ENCODE peak calls at places on chromosome 2, in four cellular contexts. One of them, this sample, is unnamed.

GRCh38 chr2:202771741-202772470 is 99.7 kb downstream of the ICA1L start:
- DNase-seq in K562: no peak
- DNase-seq in H1: no peak
- DNase-seq in HepG2: no peak
- DNase-seq in this sample: no peak

GRCh38 chr2:53820038-53820437 is 33.2 kb downstream of the ERLEC1 start:
- DNase-seq in K562: no peak
- DNase-seq in H1: no peak
- DNase-seq in HepG2: no peak
- DNase-seq in this sample: no peak

GRCh38 chr2:184596819-184597411 is 1.4 kb upstream of the ZNF804A start:
- DNase-seq in K562: no peak
- DNase-seq in H1: no peak
- DNase-seq in HepG2: peak
- DNase-seq in this sample: peak

GRCh38 chr2:46847185-46847710 is 68.4 kb downstream of the MCFD2 start:
- DNase-seq in K562: no peak
- DNase-seq in H1: no peak
- DNase-seq in HepG2: peak
- DNase-seq in this sample: no peak

GRCh38 chr2:135052997-135053474 is 944 bp downstream of the RAB3GAP1 start:
- DNase-seq in K562: no peak
- DNase-seq in H1: no peak
- DNase-seq in HepG2: no peak
- DNase-seq in this sample: no peak

GRCh38 chr2:168490015-168490874 is 34.2 kb downstream of the CERS6 start:
- DNase-seq in K562: no peak
- DNase-seq in H1: no peak
- DNase-seq in HepG2: peak
- DNase-seq in this sample: no peak

GRCh38 chr2:11578986-11579774 is 45.3 kb downstream of the GREB1 start:
- DNase-seq in K562: no peak
- DNase-seq in H1: no peak
- DNase-seq in HepG2: no peak
- DNase-seq in this sample: no peak

GRCh38 chr2:26477126-26477910 is 606 bp downstream of the OTOF start:
- DNase-seq in K562: peak
- DNase-seq in H1: no peak
- DNase-seq in HepG2: no peak
- DNase-seq in this sample: no peak

GRCh38 chr2:239169311-239170048 is 231.3 kb downstream of the HDAC4 start:
- DNase-seq in K562: no peak
- DNase-seq in H1: no peak
- DNase-seq in HepG2: no peak
- DNase-seq in this sample: no peak

GRCh38 chr2:124586835-124587234 is 561.7 kb downstream of the CNTNAP5 start:
- DNase-seq in K562: no peak
- DNase-seq in H1: no peak
- DNase-seq in HepG2: no peak
- DNase-seq in this sample: no peak

GRCh38 chr2:224492531-224492930 is 90.6 kb upstream of the FAM124B start:
- DNase-seq in K562: no peak
- DNase-seq in H1: no peak
- DNase-seq in HepG2: no peak
- DNase-seq in this sample: no peak

GRCh38 chr2:30482025-30482424 is 35.0 kb downstream of the LCLAT1 start:
- DNase-seq in K562: no peak
- DNase-seq in H1: no peak
- DNase-seq in HepG2: no peak
- DNase-seq in this sample: no peak

GRCh38 chr2:7539760-7540159 is 622.5 kb downstream of the RNF144A start:
- DNase-seq in K562: no peak
- DNase-seq in H1: no peak
- DNase-seq in HepG2: no peak
- DNase-seq in this sample: no peak

GRCh38 chr2:172204309-172204708 is 101.6 kb upstream of the DLX2 start:
- DNase-seq in K562: no peak
- DNase-seq in H1: no peak
- DNase-seq in HepG2: no peak
- DNase-seq in this sample: no peak

DNA sequence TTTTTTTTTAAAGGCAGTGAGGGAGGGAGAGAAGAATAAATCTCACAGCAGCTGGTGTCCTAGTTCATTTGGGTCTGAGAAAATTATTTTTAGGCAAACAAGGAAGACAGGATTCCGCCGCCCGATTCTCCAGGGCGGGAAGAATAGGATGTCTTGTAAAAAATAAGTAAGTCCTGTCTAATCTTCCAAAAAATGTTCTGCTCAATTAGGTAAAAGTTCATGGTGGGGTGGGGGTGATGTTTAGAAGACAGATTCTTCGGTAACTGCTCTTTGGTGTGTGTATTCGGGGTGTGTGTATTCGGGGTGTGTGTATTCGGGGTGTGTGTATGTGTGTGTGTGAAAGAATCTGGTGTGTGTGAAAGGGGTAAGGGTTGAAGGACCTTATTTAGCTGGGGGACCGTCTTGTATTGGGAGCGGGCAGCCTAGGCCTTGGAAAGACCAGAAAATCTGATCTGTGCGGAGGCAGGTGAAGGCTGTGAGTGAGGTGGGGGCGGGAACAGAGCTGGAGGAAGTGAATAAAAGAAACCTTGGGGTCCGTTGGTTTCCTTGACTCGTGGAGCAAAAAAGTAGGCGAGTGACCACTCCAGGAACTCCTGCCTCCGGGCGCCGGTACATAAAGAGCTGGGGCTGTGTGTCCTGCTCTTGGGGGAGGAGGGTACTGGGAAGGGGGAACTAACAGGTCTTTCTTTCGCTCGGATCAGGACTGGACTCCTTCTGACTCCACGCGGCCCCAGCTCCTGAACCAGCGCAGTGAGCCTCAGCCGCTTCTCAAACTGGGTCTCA is 4.4 kb upstream of the PAX3 start:
- DNase-seq in K562: no peak
- DNase-seq in H1: peak
- DNase-seq in HepG2: no peak
- DNase-seq in this sample: no peak
- TF ChIP-seq EZH2 in K562: no peak
- TF ChIP-seq EZH2 in H1: peak
- TF ChIP-seq EZH2 in HepG2: peak
- TF ChIP-seq EZH2 in this sample: no peak

GRCh38 chr2:190179754-190180312 is 117.3 kb upstream of the MSTN start:
- DNase-seq in K562: no peak
- DNase-seq in H1: no peak
- DNase-seq in HepG2: no peak
- DNase-seq in this sample: no peak

GRCh38 chr2:190181066-190181681 is 118.6 kb upstream of the MSTN start:
- DNase-seq in K562: no peak
- DNase-seq in H1: no peak
- DNase-seq in HepG2: no peak
- DNase-seq in this sample: no peak

GRCh38 chr2:190180313-190181065 is 118.0 kb upstream of the MSTN start:
- DNase-seq in K562: peak
- DNase-seq in H1: peak
- DNase-seq in HepG2: peak
- DNase-seq in this sample: peak

GRCh38 chr2:190183535-190183934 is 121.0 kb upstream of the MSTN start:
- DNase-seq in K562: no peak
- DNase-seq in H1: no peak
- DNase-seq in HepG2: no peak
- DNase-seq in this sample: no peak

DNA sequence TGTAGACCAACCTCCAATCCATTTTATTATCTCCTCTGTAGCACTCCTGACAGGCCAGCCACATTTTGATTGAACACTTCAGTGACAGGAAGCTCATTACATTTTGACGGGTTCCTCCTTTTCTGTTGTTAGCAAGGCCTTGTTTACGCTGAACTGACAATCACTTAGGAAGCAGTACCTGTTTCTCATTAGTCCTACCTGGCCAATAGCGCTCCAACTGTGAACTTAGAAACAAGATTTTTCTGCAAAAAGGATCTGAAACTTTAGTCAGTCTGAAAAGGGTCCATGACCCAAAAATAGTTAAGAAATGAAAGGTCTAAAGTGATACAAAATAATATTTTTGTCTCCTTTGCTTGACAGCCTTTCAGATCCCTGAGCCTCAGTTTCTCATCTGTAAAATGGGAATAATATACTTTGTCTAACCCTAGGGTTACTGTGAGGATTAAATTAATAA is 119.6 kb upstream of the MSTN start:
- DNase-seq in K562: no peak
- DNase-seq in H1: no peak
- DNase-seq in HepG2: no peak
- DNase-seq in this sample: no peak
- TF ChIP-seq FOSL1 in K562: no peak
- TF ChIP-seq FOSL1 in H1: no peak
- TF ChIP-seq FOSL1 in HepG2: no peak
- TF ChIP-seq FOSL1 in this sample: no peak

GRCh38 chr2:127014224-127014623 is 92.7 kb downstream of the BIN1 start:
- DNase-seq in K562: no peak
- DNase-seq in H1: no peak
- DNase-seq in HepG2: no peak
- DNase-seq in this sample: no peak

GRCh38 chr2:127016329-127016728 is 90.6 kb downstream of the BIN1 start:
- DNase-seq in K562: no peak
- DNase-seq in H1: no peak
- DNase-seq in HepG2: no peak
- DNase-seq in this sample: no peak

GRCh38 chr2:127012868-127013267 is 94.1 kb downstream of the BIN1 start:
- DNase-seq in K562: no peak
- DNase-seq in H1: no peak
- DNase-seq in HepG2: no peak
- DNase-seq in this sample: no peak

GRCh38 chr2:127015106-127015910 is 91.6 kb downstream of the BIN1 start:
- DNase-seq in K562: no peak
- DNase-seq in H1: no peak
- DNase-seq in HepG2: no peak
- DNase-seq in this sample: no peak

GRCh38 chr2:127014630-127015029 is 92.3 kb downstream of the BIN1 start:
- DNase-seq in K562: no peak
- DNase-seq in H1: no peak
- DNase-seq in HepG2: no peak
- DNase-seq in this sample: no peak
- TF ChIP-seq EZH2 in K562: no peak
- TF ChIP-seq EZH2 in H1: no peak
- TF ChIP-seq EZH2 in HepG2: no peak
- TF ChIP-seq EZH2 in this sample: no peak

GRCh38 chr2:12827721-12828120 is 111.0 kb downstream of the TRIB2 start:
- DNase-seq in K562: no peak
- DNase-seq in H1: no peak
- DNase-seq in HepG2: no peak
- DNase-seq in this sample: no peak
- TF ChIP-seq FOSL1 in K562: no peak
- TF ChIP-seq FOSL1 in H1: no peak
- TF ChIP-seq FOSL1 in HepG2: no peak
- TF ChIP-seq FOSL1 in this sample: no peak

DNA sequence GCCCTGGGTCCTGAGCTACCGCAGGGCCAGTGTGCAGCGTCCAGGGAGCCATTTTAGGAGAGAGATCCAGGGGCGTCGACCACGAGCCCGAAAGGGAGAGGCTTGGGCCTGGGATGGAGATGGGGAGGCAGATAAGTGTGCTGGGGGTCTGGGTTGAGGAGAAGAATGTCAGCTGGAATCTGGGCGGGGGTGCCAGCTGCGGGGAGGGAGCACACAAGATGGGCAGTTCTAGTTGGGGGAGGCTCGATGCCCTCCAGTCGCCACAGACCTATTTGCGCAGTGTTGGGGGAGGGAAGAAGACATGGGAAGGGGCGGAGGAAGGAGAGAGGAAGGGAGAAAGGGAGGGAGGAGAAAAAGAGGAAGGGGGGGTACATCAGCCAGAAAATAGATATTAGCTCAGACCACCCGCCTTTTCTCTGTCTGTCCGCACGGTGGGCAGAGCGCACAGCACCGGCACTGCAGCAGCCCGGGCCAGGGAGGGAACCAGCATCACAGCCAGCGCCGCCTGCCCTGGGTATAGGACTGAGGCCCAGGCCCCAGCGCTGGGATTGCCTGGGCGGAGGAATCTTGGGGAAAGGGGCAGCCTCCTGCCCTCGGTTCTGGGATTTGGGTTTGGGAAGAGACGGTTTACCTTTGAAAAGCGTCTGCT is 1.9 kb upstream of the HOXD11 start:
- DNase-seq in K562: no peak
- DNase-seq in H1: peak
- DNase-seq in HepG2: no peak
- DNase-seq in this sample: no peak
- TF ChIP-seq EZH2 in K562: no peak
- TF ChIP-seq EZH2 in H1: peak
- TF ChIP-seq EZH2 in HepG2: no peak
- TF ChIP-seq EZH2 in this sample: no peak

DNA sequence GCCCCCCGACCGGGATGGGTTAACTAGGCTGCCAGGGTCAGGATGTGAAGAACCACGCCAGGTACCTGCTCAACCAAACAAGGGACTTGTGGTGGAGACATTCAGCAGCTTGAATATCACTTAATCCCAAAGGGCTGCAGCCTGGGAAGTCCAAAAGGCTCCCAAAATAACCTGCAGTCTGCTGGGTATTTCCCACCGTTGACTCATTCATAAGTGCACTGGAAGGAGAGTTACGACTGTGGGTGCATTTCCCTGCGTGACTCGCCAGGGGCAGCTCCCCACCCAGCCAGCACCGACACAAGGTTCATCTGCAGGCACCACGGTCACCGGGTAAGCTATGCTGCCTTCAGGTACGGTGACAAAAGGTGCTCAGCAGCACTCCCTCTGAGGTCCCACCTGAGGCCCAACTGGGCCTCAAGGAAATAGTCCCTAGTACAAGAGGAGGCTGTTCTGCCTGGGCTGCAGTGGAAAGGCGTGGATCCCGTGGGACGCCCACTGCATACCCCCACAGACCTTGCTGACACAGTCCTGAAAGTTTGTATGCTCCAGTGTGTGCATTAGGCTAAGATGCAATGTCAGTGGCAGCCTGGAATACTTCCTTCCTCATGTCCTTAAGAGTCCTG is 86.5 kb downstream of the UXS1 start:
- DNase-seq in K562: no peak
- DNase-seq in H1: no peak
- DNase-seq in HepG2: no peak
- DNase-seq in this sample: no peak
- TF ChIP-seq FOSL1 in K562: no peak
- TF ChIP-seq FOSL1 in H1: no peak
- TF ChIP-seq FOSL1 in HepG2: no peak
- TF ChIP-seq FOSL1 in this sample: no peak

This sample was measured in HCT116.